ENCODE peak calls at places on chromosomes 11 and 22, in four cellular contexts. A is ascending aorta, E is GM23338, B is neuronal stem cell. L is an unnamed sample.
A peak's percentile ranks its signal among the peaks of the same experiment; 100 is the strongest.

GRCh38 chr11:121194731-121195596 is 93.9 kb downstream of the TECTA start:
- DNase-seq in A (no peak), E (peak; percentile 83), B (peak; percentile 70), L (no peak)

GRCh38 chr11:60095477-60096120 is 7.1 kb downstream of the MS4A2 start:
- DNase-seq in B (no peak), A (no peak), E (no peak), L (no peak)

GRCh38 chr11:134522782-134523570 is 110.9 kb upstream of the B3GAT1 start:
- DNase-seq in A (no peak), B (no peak), E (no peak), L (no peak)

GRCh38 chr22:47630741-47631534 is 868.5 kb downstream of the TBC1D22A start:
- DNase-seq in B (no peak), A (no peak), E (no peak), L (no peak)

GRCh38 chr11:27183672-27184457 is 143.2 kb downstream of the BBOX1 start:
- DNase-seq in E (peak; percentile 82), A (no peak), B (peak; percentile 60), L (no peak)

GRCh38 chr11:105181100-105181499 is 41.5 kb upstream of the CARD18 start:
- DNase-seq in E (no peak), A (no peak), B (no peak), L (no peak)

GRCh38 chr22:45686004-45686403 is 14.4 kb downstream of the ATXN10 start:
- DNase-seq in A (no peak), E (no peak), B (no peak), L (no peak)

GRCh38 chr22:46040471-46041465 is 63.8 kb upstream of the WNT7B start:
- DNase-seq in E (no peak), A (peak; percentile 0), B (no peak), L (peak; percentile 74)

GRCh38 chr11:129374081-129374992 is 1.3 kb upstream of the BARX2 start:
- DNase-seq in E (peak; percentile 54), A (no peak), B (peak; percentile 24), L (no peak)

GRCh38 chr11:64604458-64605247 is 13.6 kb downstream of the SLC22A12 start:
- DNase-seq in A (no peak), B (no peak), E (no peak), L (no peak)

GRCh38 chr11:43503417-43503816 is 144.7 kb downstream of the TTC17 start:
- DNase-seq in E (peak; percentile 32), A (no peak), B (no peak), L (no peak)

GRCh38 chr11:134529212-134530096 is 117.4 kb upstream of the B3GAT1 start:
- DNase-seq in E (no peak), A (no peak), B (no peak), L (peak; percentile 37)

GRCh38 chr22:29145321-29146072 is 60.2 kb upstream of the EMID1 start:
- DNase-seq in B (no peak), A (no peak), E (no peak), L (peak; percentile 75)

GRCh38 chr11:31813242-31813960 is 2.3 kb upstream of the PAX6 start:
- DNase-seq in E (peak; percentile 58), B (no peak), A (no peak), L (no peak)
- H3K4me1 ChIP-seq in E (peaks cover 71% of the 10 kb centered on the region), B (peaks cover 30% of the 10 kb centered on the region), A (peaks cover 34% of the 10 kb centered on the region), L (peaks cover 96% of the 10 kb centered on the region)

GRCh38 chr11:93563857-93564256 is 20.7 kb upstream of the SMCO4 start:
- DNase-seq in E (no peak), B (no peak), A (no peak), L (no peak)
- H3K4me1 ChIP-seq in E (peaks cover 10% of the 10 kb centered on the region), B (no peaks in the 10 kb centered on the region), A (no peaks in the 10 kb centered on the region), L (peaks cover 6% of the 10 kb centered on the region)

GRCh38 chr11:126602349-126602940 is 247.0 kb downstream of the ST3GAL4 start:
- DNase-seq in E (no peak), A (no peak), B (no peak), L (peak; percentile 38)

GRCh38 chr11:126602993-126603392 is 247.5 kb downstream of the ST3GAL4 start:
- DNase-seq in A (no peak), E (no peak), B (no peak), L (no peak)

GRCh38 chr11:126606484-126606883 is 251.0 kb downstream of the ST3GAL4 start:
- DNase-seq in A (no peak), E (no peak), B (no peak), L (peak; percentile 13)

GRCh38 chr11:126603486-126603885 is 248.0 kb downstream of the ST3GAL4 start:
- DNase-seq in E (no peak), B (no peak), A (no peak), L (no peak)

DNA sequence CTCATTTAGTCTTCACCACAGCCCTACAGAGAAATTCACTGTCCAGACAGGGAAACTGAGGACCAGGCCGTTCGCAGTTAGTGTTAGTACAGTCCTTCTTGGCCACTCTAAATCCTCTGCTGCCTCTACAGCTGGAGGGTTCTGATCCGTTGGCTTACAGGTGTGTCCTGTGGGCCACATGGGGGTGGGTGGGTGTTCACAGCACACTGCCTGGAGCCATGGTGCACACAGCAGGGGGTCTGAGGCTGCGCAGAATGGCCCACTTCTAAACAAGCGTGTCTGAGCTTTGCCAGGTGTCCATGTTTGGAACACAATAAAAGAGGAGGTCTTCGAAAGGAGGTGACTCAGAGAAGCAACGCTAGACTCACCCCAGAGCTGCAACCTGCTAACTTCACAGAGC is 249.0 kb downstream of the ST3GAL4 start:
- DNase-seq in A (no peak), E (no peak), B (no peak), L (no peak)
- H3K4me1 ChIP-seq in A (no peaks in the 10 kb centered on the region), E (peaks cover 48% of the 10 kb centered on the region), B (peaks cover 8% of the 10 kb centered on the region), L (peaks cover 7% of the 10 kb centered on the region)

GRCh38 chr11:1705121-1706052 is 8.4 kb downstream of the KRTAP5-6 start:
- DNase-seq in E (no peak), B (no peak), A (no peak), L (peak; percentile 60)

GRCh38 chr11:1706634-1707400 is 9.8 kb downstream of the KRTAP5-6 start:
- DNase-seq in B (no peak), A (no peak), E (no peak), L (no peak)

GRCh38 chr11:1708716-1709115 is 11.7 kb downstream of the KRTAP5-6 start:
- DNase-seq in B (no peak), E (no peak), A (no peak), L (no peak)

GRCh38 chr11:1703146-1703545 is 6.2 kb downstream of the KRTAP5-6 start:
- DNase-seq in B (no peak), E (no peak), A (no peak), L (peak; percentile 8)

DNA sequence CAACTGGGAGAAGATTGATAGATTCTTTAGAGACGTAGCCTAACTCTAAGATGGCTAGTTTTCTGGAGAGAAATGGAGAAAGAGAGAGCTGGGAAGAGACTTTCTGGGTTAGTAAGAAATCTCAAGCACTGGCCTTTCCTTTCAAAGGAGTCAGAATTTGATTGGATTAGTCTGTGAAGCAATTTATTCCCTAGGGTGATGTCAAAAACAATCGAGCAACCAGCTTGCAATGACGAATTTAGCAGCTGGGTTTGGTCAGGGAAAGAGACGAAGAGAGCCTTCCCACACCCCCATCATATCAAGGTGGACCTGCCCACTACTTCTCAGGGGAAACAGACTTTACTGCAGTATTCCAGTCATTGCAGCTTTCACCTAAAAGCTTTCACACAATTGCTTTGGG is 10.8 kb downstream of the KRTAP5-6 start:
- DNase-seq in E (no peak), B (no peak), A (no peak), L (peak; percentile 23)
- H3K4me1 ChIP-seq in E (no peaks in the 10 kb centered on the region), B (no peaks in the 10 kb centered on the region), A (no peaks in the 10 kb centered on the region), L (peaks cover 17% of the 10 kb centered on the region)

DNA sequence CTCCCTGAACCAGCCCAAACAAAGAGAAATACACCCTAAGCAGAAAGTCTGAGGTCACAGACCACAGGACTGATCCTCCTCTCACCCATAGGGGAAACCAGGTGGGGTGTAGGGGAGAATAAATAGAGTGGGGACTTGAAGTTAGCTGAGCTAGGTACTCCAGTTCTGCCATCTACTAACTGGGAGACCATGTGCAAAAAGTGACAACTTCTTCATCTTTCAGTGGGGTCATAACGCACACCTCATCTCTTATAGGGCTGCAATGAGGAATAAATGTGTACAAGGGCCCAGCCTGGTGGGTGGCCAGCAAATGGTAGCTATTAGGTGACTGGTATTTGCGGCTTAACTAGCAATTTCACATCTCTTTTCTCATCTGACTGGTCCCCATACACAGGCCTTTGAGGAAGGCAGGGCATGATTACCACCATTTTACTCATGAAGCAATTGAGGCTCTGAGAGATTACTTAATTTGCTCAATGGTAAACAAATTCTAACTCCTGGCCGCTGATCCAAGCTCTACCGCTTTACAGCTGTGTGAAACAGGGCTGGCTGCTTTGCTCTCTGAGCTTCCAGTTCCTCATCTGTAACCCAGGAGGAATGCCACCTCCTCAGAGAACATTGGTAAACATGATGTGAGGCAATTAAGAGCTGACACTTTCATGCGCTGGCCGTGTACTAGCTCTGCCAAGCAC is 16.6 kb downstream of the TBC1D10A start:
- DNase-seq in E (no peak), A (no peak), B (no peak), L (no peak)
- H3K4me1 ChIP-seq in E (peaks cover 4% of the 10 kb centered on the region), A (peaks cover 30% of the 10 kb centered on the region), B (peaks cover 4% of the 10 kb centered on the region), L (peaks cover 98% of the 10 kb centered on the region)

GRCh38 chr22:50313600-50313999 is 6.2 kb upstream of the PLXNB2 start:
- DNase-seq in E (no peak), B (no peak), A (no peak), L (no peak)

GRCh38 chr22:50313021-50313420 is 5.6 kb upstream of the PLXNB2 start:
- DNase-seq in E (no peak), B (no peak), A (no peak), L (peak; percentile 55)

GRCh38 chr22:50310949-50311444 is 3.6 kb upstream of the PLXNB2 start:
- DNase-seq in B (no peak), E (no peak), A (no peak), L (no peak)

GRCh38 chr22:50311606-50312351 is 4.3 kb upstream of the PLXNB2 start:
- DNase-seq in A (no peak), E (no peak), B (no peak), L (no peak)

DNA sequence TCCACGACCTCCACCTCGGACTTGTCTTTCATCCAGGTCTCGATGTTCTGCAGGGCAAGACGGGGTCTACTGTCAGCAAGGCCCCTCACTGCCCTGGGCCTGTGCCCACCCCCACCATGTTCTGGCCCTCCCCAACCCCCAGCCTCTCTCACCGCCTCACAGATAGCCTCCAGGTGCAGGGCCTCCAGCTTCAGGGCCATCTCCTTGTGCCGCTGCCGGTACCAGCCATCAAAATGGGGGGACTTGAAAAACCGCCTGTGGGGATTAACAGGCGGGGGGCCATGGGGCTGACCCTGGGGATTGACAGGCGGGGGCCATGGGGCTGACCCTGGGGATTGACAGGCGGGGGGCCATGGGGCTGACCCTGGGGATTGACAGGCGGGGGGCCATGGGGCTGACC is 4.9 kb upstream of the PLXNB2 start:
- DNase-seq in E (no peak), A (no peak), B (no peak), L (no peak)
- H3K4me1 ChIP-seq in E (peaks cover 3% of the 10 kb centered on the region), A (peaks cover 8% of the 10 kb centered on the region), B (peaks cover 20% of the 10 kb centered on the region), L (peaks cover 29% of the 10 kb centered on the region)

DNA sequence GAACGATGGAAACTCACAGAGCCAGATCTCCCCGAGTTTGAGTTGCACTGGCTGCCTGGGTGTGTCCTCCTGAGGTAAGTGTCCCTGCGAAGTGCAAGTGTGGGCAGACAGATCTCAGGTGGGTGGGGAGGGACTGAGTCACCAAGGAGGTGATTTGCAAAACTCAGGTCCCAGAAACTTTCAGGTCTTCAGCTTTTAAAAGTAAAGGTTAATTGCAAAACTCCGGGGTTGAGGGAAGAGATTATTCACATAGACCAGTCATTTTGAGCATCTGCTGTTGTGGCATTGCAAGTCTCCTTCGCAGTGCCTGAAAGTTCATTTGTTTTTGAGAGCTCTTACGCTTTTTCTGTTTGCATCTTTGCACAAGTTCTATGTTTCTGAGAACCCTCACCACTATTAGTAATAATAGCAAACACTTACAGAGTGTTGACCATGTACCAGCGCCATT is 7.1 kb downstream of the CD44 start:
- DNase-seq in B (no peak), A (no peak), E (no peak), L (no peak)
- H3K4me1 ChIP-seq in B (no peaks in the 10 kb centered on the region), A (peaks cover 19% of the 10 kb centered on the region), E (peaks cover 10% of the 10 kb centered on the region), L (peaks cover 91% of the 10 kb centered on the region)

GRCh38 chr22:50011447-50012200 is 941 bp downstream of the IL17REL start:
- DNase-seq in E (peak; percentile 64), B (no peak), A (no peak), L (no peak)
- H3K4me1 ChIP-seq in E (peaks cover 7% of the 10 kb centered on the region), B (peaks cover 4% of the 10 kb centered on the region), A (no peaks in the 10 kb centered on the region), L (peaks cover 38% of the 10 kb centered on the region)